ENCODE peak calls at places on chromosomes 4 and X, in four cellular contexts. One of them, this sample, is unnamed.

GRCh38 chrX:14015941-14016340 is 13.8 kb downstream of the GEMIN8 start:
- DNase-seq in GM12878: no peak
- DNase-seq in HepG2: no peak
- DNase-seq in K562: no peak
- DNase-seq in this sample: no peak

GRCh38 chr4:97103252-97103651 is 1040.0 kb downstream of the STPG2 start:
- DNase-seq in GM12878: no peak
- DNase-seq in HepG2: no peak
- DNase-seq in K562: no peak
- DNase-seq in this sample: no peak

GRCh38 chr4:164700471-164700870 is 53.5 kb upstream of the SMIM31 start:
- DNase-seq in GM12878: no peak
- DNase-seq in HepG2: peak
- DNase-seq in K562: no peak
- DNase-seq in this sample: peak

GRCh38 chrX:1435241-1435900 is 17.3 kb downstream of the ASMTL start:
- DNase-seq in GM12878: no peak
- DNase-seq in HepG2: no peak
- DNase-seq in K562: no peak
- DNase-seq in this sample: no peak

GRCh38 chr4:101242441-101242840 is 104.9 kb downstream of the PPP3CA start:
- DNase-seq in GM12878: no peak
- DNase-seq in HepG2: no peak
- DNase-seq in K562: no peak
- DNase-seq in this sample: no peak

GRCh38 chr4:10656988-10657387 is 27.6 kb downstream of the CLNK start:
- DNase-seq in GM12878: no peak
- DNase-seq in HepG2: no peak
- DNase-seq in K562: no peak
- DNase-seq in this sample: no peak

GRCh38 chr4:169621754-169622481 is 1.5 kb downstream of the CLCN3 start:
- DNase-seq in GM12878: no peak
- DNase-seq in HepG2: peak
- DNase-seq in K562: no peak
- DNase-seq in this sample: no peak

GRCh38 chr4:117417856-117418255 is 332.5 kb upstream of the TRAM1L1 start:
- DNase-seq in GM12878: no peak
- DNase-seq in HepG2: no peak
- DNase-seq in K562: no peak
- DNase-seq in this sample: no peak

GRCh38 chrX:1403228-1403627 is 11.3 kb upstream of the SLC25A6 start:
- DNase-seq in GM12878: no peak
- DNase-seq in HepG2: no peak
- DNase-seq in K562: no peak
- DNase-seq in this sample: no peak

GRCh38 chr4:83686166-83686565 is 150.3 kb downstream of the GPAT3 start:
- DNase-seq in GM12878: no peak
- DNase-seq in HepG2: no peak
- DNase-seq in K562: no peak
- DNase-seq in this sample: no peak

GRCh38 chrX:10011991-10012390 is 44.8 kb downstream of the CLDN34 start:
- DNase-seq in GM12878: no peak
- DNase-seq in HepG2: no peak
- DNase-seq in K562: no peak
- DNase-seq in this sample: no peak

GRCh38 chr4:186149872-186150271 is 41.5 kb upstream of the CYP4V2 start:
- DNase-seq in GM12878: no peak
- DNase-seq in HepG2: peak
- DNase-seq in K562: no peak
- DNase-seq in this sample: no peak

GRCh38 chr4:88251914-88252313 is 32.4 kb downstream of the PPM1K start:
- DNase-seq in GM12878: no peak
- DNase-seq in HepG2: no peak
- DNase-seq in K562: no peak
- DNase-seq in this sample: no peak

GRCh38 chrX:49029876-49030275 is 13.3 kb downstream of the TFE3 start:
- DNase-seq in GM12878: no peak
- DNase-seq in HepG2: no peak
- DNase-seq in K562: peak
- DNase-seq in this sample: no peak

GRCh38 chr4:184899261-184900134 is 73.7 kb upstream of the ACSL1 start:
- DNase-seq in GM12878: no peak
- DNase-seq in HepG2: no peak
- DNase-seq in K562: no peak
- DNase-seq in this sample: no peak

GRCh38 chr4:152103181-152103901 is 342.5 kb upstream of the GATB start:
- DNase-seq in GM12878: no peak
- DNase-seq in HepG2: no peak
- DNase-seq in K562: no peak
- DNase-seq in this sample: no peak

GRCh38 chr4:94285666-94286065 is 57.0 kb downstream of the HPGDS start:
- DNase-seq in GM12878: no peak
- DNase-seq in HepG2: no peak
- DNase-seq in K562: no peak
- DNase-seq in this sample: no peak

GRCh38 chrX:71846429-71846828 is 64.2 kb upstream of the NHSL2 start:
- DNase-seq in GM12878: no peak
- DNase-seq in HepG2: peak
- DNase-seq in K562: no peak
- DNase-seq in this sample: no peak

GRCh38 chr4:152478456-152479237 is 57.2 kb downstream of the FBXW7 start:
- DNase-seq in GM12878: no peak
- DNase-seq in HepG2: no peak
- DNase-seq in K562: no peak
- DNase-seq in this sample: no peak

GRCh38 chrX:53031380-53031779 is 17.2 kb upstream of the GPR173 start:
- DNase-seq in GM12878: no peak
- DNase-seq in HepG2: no peak
- DNase-seq in K562: no peak
- DNase-seq in this sample: no peak

GRCh38 chrX:154502989-154503388 is 12.6 kb upstream of the SLC10A3 start:
- DNase-seq in GM12878: no peak
- DNase-seq in HepG2: no peak
- DNase-seq in K562: no peak
- DNase-seq in this sample: no peak

GRCh38 chr4:37517326-37517725 is 168.8 kb downstream of the RELL1 start:
- DNase-seq in GM12878: no peak
- DNase-seq in HepG2: no peak
- DNase-seq in K562: no peak
- DNase-seq in this sample: no peak
- TF ChIP-seq FOXK2 in GM12878: no peak
- TF ChIP-seq FOXK2 in HepG2: no peak
- TF ChIP-seq FOXK2 in K562: no peak
- TF ChIP-seq FOXK2 in this sample: no peak

DNA sequence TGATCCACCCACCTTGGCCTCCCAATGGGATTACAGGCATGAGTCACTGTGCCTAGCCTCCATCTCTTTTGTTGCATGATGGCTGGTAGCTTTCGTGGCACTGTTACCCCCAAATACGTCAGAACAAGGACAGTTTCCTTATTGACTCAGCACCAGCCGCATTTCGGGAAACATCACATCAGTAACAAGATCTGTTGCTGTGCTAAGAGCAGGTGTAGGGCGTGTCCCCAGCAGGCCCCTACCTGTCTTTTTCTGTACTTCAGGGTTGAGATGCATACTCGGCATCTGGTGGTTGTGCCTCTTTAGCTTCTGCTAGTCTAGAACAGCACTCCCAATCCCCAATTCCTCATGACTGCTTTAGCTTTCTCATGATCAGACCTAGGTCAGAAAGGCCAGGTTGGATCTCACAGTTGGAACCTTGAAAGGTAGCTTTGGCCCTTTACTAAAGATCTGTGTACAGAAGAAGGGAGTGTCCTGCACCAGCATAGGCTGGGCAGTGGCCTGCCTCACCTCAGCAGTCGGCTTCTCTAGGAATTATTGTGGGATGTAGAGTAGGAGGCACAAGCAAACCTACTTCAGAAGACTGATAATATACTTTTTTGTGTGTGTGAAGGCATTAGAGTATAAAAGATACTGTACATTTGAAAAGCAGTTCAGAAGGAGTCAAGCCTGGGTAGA is 36.8 kb downstream of the NSD2 start:
- DNase-seq in GM12878: no peak
- DNase-seq in HepG2: no peak
- DNase-seq in K562: no peak
- DNase-seq in this sample: no peak
- TF ChIP-seq FOXM1 in GM12878: no peak
- TF ChIP-seq FOXM1 in HepG2: no peak
- TF ChIP-seq FOXM1 in K562: no peak
- TF ChIP-seq FOXM1 in this sample: no peak

DNA sequence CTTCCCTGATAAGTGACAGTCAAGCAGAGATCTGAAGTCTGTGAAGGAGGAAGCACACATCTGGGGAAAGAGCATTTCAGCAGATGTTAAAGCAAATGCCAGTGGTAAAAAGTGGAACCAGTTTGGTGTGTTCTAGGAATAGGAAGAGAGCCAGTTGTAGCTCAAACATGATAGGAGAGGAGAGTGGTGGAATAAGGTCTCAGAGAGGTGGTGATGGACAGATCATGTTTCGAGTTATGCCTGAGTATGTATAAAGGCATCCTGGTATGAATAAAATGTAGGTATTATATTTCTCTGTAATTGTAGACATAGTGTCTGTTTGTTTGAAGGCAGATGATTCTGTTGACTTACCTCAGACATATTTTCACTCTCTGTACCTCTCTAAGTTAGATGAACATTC is 89.1 kb downstream of the LARP7 start:
- DNase-seq in GM12878: no peak
- DNase-seq in HepG2: no peak
- DNase-seq in K562: no peak
- DNase-seq in this sample: no peak
- TF ChIP-seq FOXK2 in GM12878: no peak
- TF ChIP-seq FOXK2 in HepG2: no peak
- TF ChIP-seq FOXK2 in K562: no peak
- TF ChIP-seq FOXK2 in this sample: no peak

DNA sequence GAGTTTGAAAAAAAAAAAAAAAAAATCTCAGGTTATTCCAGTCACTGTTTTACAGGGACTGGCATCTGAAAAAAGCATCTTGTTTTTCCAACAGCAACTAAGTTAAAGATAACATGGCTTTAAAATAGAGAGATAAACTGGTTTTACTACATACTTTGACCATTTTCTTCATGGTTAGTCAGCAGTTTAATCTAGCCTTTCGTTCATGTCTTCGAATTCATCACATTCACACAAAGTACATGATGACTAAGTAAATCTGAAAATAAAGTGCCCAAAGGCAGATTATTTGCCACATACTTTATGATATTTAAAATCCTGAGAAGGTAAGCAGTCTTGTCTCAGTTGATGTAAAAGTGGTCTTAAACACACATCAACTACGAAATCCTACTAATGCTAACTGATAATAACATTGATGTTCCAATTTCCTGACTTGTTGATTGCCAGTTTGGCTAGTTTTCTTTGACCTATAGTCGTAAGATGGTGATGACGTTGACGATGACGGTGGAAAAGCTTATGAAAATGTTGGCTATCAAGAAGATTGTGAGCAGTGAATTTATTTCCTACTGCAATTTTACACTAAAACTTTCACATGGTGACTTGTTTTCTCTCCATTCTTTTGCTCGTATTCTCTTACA is 540.5 kb upstream of the BOD1L1 start:
- DNase-seq in GM12878: no peak
- DNase-seq in HepG2: no peak
- DNase-seq in K562: no peak
- DNase-seq in this sample: no peak
- TF ChIP-seq FOXM1 in GM12878: no peak
- TF ChIP-seq FOXM1 in HepG2: no peak
- TF ChIP-seq FOXM1 in K562: no peak
- TF ChIP-seq FOXM1 in this sample: no peak

DNA sequence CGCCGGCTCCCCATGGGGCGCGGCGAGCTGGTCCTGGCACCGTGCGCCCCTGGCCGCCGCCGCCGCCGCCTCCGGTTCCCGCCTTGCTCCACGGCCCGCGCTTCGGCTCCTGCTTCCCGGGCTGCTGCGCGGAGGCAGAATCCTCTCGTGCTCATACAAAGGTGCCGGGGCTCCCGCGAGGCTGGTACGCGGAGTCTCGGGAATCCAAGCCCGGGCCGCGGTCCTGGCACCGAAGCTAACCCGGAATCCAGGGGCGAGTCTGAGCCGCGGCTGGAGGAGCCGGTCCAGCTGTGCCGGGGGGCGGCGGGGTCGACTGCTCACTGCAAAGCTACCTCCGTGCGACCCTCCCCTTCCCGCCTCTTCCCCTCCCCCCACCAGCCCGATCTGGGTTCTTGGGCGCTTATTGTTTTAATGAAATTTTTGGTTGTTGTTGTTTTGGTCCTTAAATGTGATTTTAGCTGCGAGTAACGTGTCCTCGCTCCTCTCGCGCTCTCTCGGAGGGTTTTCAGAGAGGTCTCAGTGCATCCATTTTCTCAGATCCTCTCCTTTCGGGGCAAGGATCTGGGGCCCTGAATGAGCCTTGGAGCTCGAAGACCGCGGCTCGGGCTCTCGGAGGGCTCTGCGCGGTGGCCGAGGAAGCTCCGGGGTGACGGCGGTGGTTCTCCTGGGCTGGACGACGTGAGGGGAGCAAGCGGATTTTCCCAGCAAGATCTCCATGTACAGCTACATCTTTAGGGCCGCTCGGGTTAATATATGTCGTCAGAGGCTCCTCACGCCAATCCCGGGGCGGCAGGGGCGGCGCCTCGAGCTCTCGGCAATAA is at the start of gene HAND2:
- DNase-seq in GM12878: no peak
- DNase-seq in HepG2: no peak
- DNase-seq in K562: peak
- DNase-seq in this sample: peak
- TF ChIP-seq FOXK2 in GM12878: no peak
- TF ChIP-seq FOXK2 in HepG2: no peak
- TF ChIP-seq FOXK2 in K562: no peak
- TF ChIP-seq FOXK2 in this sample: no peak

GRCh38 chr4:15832523-15833451 is 54.7 kb downstream of the CD38 start:
- DNase-seq in GM12878: no peak
- DNase-seq in HepG2: no peak
- DNase-seq in K562: no peak
- DNase-seq in this sample: no peak

GRCh38 chr4:15837591-15837990 is 59.5 kb downstream of the CD38 start:
- DNase-seq in GM12878: no peak
- DNase-seq in HepG2: no peak
- DNase-seq in K562: no peak
- DNase-seq in this sample: no peak

GRCh38 chr4:15836362-15836761 is 58.2 kb downstream of the CD38 start:
- DNase-seq in GM12878: no peak
- DNase-seq in HepG2: no peak
- DNase-seq in K562: no peak
- DNase-seq in this sample: no peak

DNA sequence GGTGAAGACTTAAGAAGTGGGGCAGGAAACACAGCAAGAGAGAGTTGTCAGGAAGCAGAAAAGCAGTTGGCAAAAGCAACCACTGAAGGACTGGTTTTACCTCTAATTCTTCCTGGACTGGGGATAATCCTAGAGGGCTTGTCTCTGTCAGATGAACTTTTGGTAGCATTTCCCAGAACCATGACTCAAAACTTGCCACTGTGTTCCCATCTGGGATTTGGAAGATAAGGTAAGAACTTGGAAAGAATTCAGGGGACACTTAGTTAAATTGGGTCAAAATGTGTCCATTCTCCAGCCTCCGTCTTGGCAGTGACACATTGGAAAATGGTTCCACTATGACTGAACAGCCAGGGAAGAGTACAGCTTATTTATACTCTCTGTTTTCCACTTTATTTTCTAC is 55.7 kb downstream of the CD38 start:
- DNase-seq in GM12878: no peak
- DNase-seq in HepG2: no peak
- DNase-seq in K562: no peak
- DNase-seq in this sample: no peak
- TF ChIP-seq FOXM1 in GM12878: no peak
- TF ChIP-seq FOXM1 in HepG2: no peak
- TF ChIP-seq FOXM1 in K562: no peak
- TF ChIP-seq FOXM1 in this sample: no peak

This sample was measured in HEK293T.